ENCODE peak calls at places on chromosome 6, in four cellular contexts. L is ascending aorta, H is tibial artery, T is astrocyte. I is an unnamed sample. For H3K9me3, the result is how much of the 10 kb centered on the place peaks cover.

GRCh38 chr6:75800133-75800532 is 51.1 kb downstream of the MYO6 start:
- DNase-seq in L (no peak), H (no peak), T (no peak), I (no peak)

GRCh38 chr6:158047120-158047518 is 65.5 kb downstream of the SYNJ2 start:
- DNase-seq in L (peak), H (peak), T (peak), I (no peak)

GRCh38 chr6:98037571-98037970 is 754.6 kb upstream of the MMS22L start:
- DNase-seq in L (no peak), H (no peak), T (no peak), I (no peak)

GRCh38 chr6:106639812-106640211 is 10.4 kb downstream of the QRSL1 start:
- DNase-seq in L (no peak), H (no peak), T (no peak), I (no peak)

GRCh38 chr6:157952751-157953479 is 28.7 kb upstream of the SYNJ2 start:
- DNase-seq in L (no peak), H (no peak), T (no peak), I (no peak)

GRCh38 chr6:137819740-137820139 is 47.3 kb upstream of the TNFAIP3 start:
- DNase-seq in L (no peak), H (no peak), T (no peak), I (no peak)

GRCh38 chr6:7246401-7247178 is 66.4 kb downstream of the SSR1 start:
- DNase-seq in L (no peak), H (no peak), T (no peak), I (no peak)

GRCh38 chr6:56168601-56169000 is 78.8 kb downstream of the COL21A1 start:
- DNase-seq in L (no peak), H (no peak), T (no peak), I (no peak)

GRCh38 chr6:108850669-108851467 is 2.6 kb downstream of the ARMC2 start:
- DNase-seq in L (no peak), H (peak), T (no peak), I (peak)

GRCh38 chr6:108684809-108685329 is 124.2 kb downstream of the FOXO3 start:
- DNase-seq in L (no peak), H (no peak), T (peak), I (no peak)

GRCh38 chr6:49543087-49543858 is 7.2 kb upstream of the C6orf141 start:
- DNase-seq in L (no peak), H (no peak), T (no peak), I (no peak)

GRCh38 chr6:43698584-43699349 is 11.2 kb upstream of the MRPS18A start:
- DNase-seq in L (peak), H (peak), T (no peak), I (no peak)

GRCh38 chr6:148166339-148166949 is 176.2 kb upstream of the SASH1 start:
- DNase-seq in L (no peak), H (no peak), T (peak), I (no peak)

GRCh38 chr6:33427585-33428218 is 7.8 kb downstream of the SYNGAP1 start:
- DNase-seq in L (no peak), H (peak), T (no peak), I (peak)

GRCh38 chr6:39083111-39083702 is 31.8 kb downstream of the SAYSD1 start:
- DNase-seq in L (no peak), H (no peak), T (no peak), I (no peak)

GRCh38 chr6:85580878-85581267 is 12.8 kb downstream of the SNX14 start:
- DNase-seq in L (no peak), H (no peak), T (peak), I (no peak)

GRCh38 chr6:154139894-154140293 is 100.9 kb downstream of the OPRM1 start:
- DNase-seq in L (no peak), H (no peak), T (peak), I (no peak)

GRCh38 chr6:43952746-43953145 is 174.5 kb downstream of the MRPL14 start:
- DNase-seq in L (no peak), H (no peak), T (no peak), I (no peak)

GRCh38 chr6:159875194-159875593 is 15.6 kb upstream of the MAS1 start:
- DNase-seq in L (no peak), H (no peak), T (no peak), I (no peak)

GRCh38 chr6:156934054-156934424 is 156.9 kb downstream of the ARID1B start:
- DNase-seq in L (no peak), H (no peak), T (no peak), I (no peak)

GRCh38 chr6:125910518-125910917 is 46.1 kb upstream of the HINT3 start:
- DNase-seq in L (no peak), H (no peak), T (peak), I (no peak)

GRCh38 chr6:130604869-130605401 is 222.3 kb upstream of the SMLR1 start:
- DNase-seq in L (no peak), H (no peak), T (no peak), I (no peak)

GRCh38 chr6:170449835-170450753 is 103.0 kb downstream of the PSMB1 start:
- DNase-seq in L (peak), H (no peak), T (no peak), I (peak)

GRCh38 chr6:118970866-118971265 is 35.9 kb upstream of the MCM9 start:
- DNase-seq in L (no peak), H (no peak), T (no peak), I (no peak)

GRCh38 chr6:118967239-118967638 is 32.3 kb upstream of the MCM9 start:
- DNase-seq in L (no peak), H (no peak), T (no peak), I (no peak)

GRCh38 chr6:118965354-118965753 is 30.4 kb upstream of the MCM9 start:
- DNase-seq in L (no peak), H (no peak), T (no peak), I (no peak)

GRCh38 chr6:118965843-118966242 is 30.9 kb upstream of the MCM9 start:
- DNase-seq in L (no peak), H (no peak), T (no peak), I (no peak)

DNA sequence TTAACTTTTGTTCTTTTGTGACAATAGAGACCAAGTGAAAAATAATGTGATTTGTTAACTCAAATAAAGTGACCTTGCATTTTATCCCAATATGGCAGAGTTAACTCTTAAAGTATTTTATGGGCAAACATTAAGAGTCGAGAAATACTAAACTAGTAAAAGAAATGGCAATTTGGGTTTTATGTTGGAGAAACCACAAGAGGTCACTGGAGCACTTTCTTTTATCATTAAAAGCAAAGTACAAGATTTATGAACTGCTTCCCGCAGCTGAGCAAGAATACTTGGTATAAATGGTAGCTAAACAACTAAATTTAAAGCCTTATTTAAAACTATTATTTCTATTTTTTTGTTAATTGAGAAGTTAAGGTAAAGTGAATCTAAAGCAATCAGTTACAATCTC is 33.5 kb upstream of the MCM9 start:
- DNase-seq in L (no peak), H (no peak), T (no peak), I (no peak)
- TF ChIP-seq CTCF in L (peak), H (peak), T (no peak), I (no peak)

GRCh38 chr6:22471746-22472145 is 97.6 kb upstream of the HDGFL1 start:
- DNase-seq in L (no peak), H (no peak), T (no peak), I (no peak)

GRCh38 chr6:22471369-22471690 is 98.0 kb upstream of the HDGFL1 start:
- DNase-seq in L (no peak), H (no peak), T (no peak), I (no peak)

GRCh38 chr6:22476811-22477210 is 92.6 kb upstream of the HDGFL1 start:
- DNase-seq in L (no peak), H (no peak), T (peak), I (no peak)

GRCh38 chr6:22470454-22471368 is 98.7 kb upstream of the HDGFL1 start:
- DNase-seq in L (peak), H (peak), T (peak), I (no peak)

GRCh38 chr6:22474283-22474682 is 95.1 kb upstream of the HDGFL1 start:
- DNase-seq in L (no peak), H (no peak), T (no peak), I (no peak)
- H3K9me3 ChIP-seq in L (under half), H (under half), T (under half), I (under half)

GRCh38 chr6:30349411-30350177 is 4.6 kb downstream of the RPP21 start:
- DNase-seq in L (no peak), H (no peak), T (no peak), I (no peak)
- TF ChIP-seq CTCF in L (no peak), H (no peak), T (no peak), I (no peak)

DNA sequence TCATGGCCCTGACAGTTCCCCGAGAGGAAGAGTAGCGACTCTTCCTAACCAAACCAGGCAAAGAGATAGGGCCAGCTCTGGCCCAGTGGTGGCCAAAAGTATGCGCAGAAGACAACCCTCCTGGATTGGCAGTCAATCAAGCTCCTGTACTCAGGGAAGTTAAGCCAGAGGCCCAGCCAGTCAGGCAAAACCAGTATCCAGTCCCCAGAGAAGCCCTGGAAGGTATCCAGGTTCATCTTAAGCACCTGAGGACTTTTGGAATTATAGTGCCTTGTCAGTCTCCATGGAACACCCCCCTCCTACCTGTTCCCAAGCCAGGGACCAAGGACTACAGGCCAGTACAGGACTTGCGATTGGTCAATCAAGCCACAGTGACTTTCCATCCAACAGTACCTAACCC is 298.3 kb downstream of the RNGTT start:
- DNase-seq in L (no peak), H (no peak), T (no peak), I (no peak)
- H3K9me3 ChIP-seq in L (under half), H (under half), T (under half), I (half or more)

I was measured in left lung.